ENCODE peak calls at places on chromosomes 5 and 9, in five cellular contexts. I is CD4-positive, alpha-beta T cell; T is SK-N-SH; R is right cardiac atrium; J is brain microvascular endothelial cell. F is an unnamed sample.

GRCh38 chr9:130824616-130825015 is 10.4 kb upstream of the ABL1 start:
- DNase-seq in I (no peak), T (no peak), R (no peak), J (no peak), F (no peak)

GRCh38 chr5:73378765-73379164 is 69.8 kb downstream of the FOXD1 start:
- DNase-seq in I (no peak), T (no peak), R (no peak), J (no peak), F (no peak)

GRCh38 chr9:69637801-69638200 is 34.4 kb downstream of the APBA1 start:
- DNase-seq in I (no peak), T (no peak), R (no peak), J (peak), F (no peak)

GRCh38 chr9:132498811-132499210 is 83.6 kb upstream of the BARHL1 start:
- DNase-seq in I (no peak), T (peak), R (no peak), J (no peak), F (no peak)

GRCh38 chr9:96015876-96016686 is 140.6 kb downstream of the ERCC6L2 start:
- DNase-seq in I (no peak), T (no peak), R (no peak), J (no peak), F (no peak)

GRCh38 chr5:90119531-90119940 is 290.0 kb downstream of the CETN3 start:
- DNase-seq in I (no peak), T (no peak), R (no peak), J (no peak), F (no peak)

GRCh38 chr5:66933066-66933465 is 263.5 kb downstream of the CD180 start:
- DNase-seq in I (no peak), T (no peak), R (no peak), J (peak), F (no peak)

GRCh38 chr9:19116391-19116790 is 10.9 kb downstream of the PLIN2 start:
- DNase-seq in I (no peak), T (no peak), R (peak), J (no peak), F (no peak)

GRCh38 chr5:76849767-76850291 is at the start of gene S100Z:
- DNase-seq in I (peak), T (no peak), R (no peak), J (no peak), F (no peak)

GRCh38 chr5:1103505-1104326 is 8.1 kb downstream of the SLC12A7 start:
- DNase-seq in I (no peak), T (no peak), R (peak), J (no peak), F (no peak)

GRCh38 chr9:113537227-113537810 is 73.8 kb downstream of the RGS3 start:
- DNase-seq in I (no peak), T (peak), R (no peak), J (no peak), F (no peak)

GRCh38 chr9:116760636-116761035 is 73.5 kb downstream of the TRIM32 start:
- DNase-seq in I (no peak), T (no peak), R (no peak), J (no peak), F (no peak)

GRCh38 chr9:131264231-131264630 is 12.1 kb downstream of the FAM78A start:
- DNase-seq in I (peak), T (peak), R (peak), J (no peak), F (no peak)

GRCh38 chr5:140576776-140577201 is 12.2 kb downstream of the SLC35A4 start:
- DNase-seq in I (no peak), T (no peak), R (no peak), J (peak), F (no peak)

GRCh38 chr5:111737716-111738115 is 19.3 kb downstream of the NREP start:
- DNase-seq in I (no peak), T (no peak), R (no peak), J (no peak), F (no peak)

GRCh38 chr5:131525805-131526204 is 109.2 kb downstream of the RAPGEF6 start:
- DNase-seq in I (no peak), T (no peak), R (no peak), J (no peak), F (no peak)

GRCh38 chr5:67010684-67011409 is 185.8 kb downstream of the CD180 start:
- DNase-seq in I (no peak), T (no peak), R (no peak), J (peak), F (no peak)

GRCh38 chr9:136709454-136710109 is 2.8 kb upstream of the DIPK1B start:
- DNase-seq in I (no peak), T (no peak), R (no peak), J (no peak), F (no peak)

GRCh38 chr5:66518753-66519152 is 77.4 kb upstream of the MAST4 start:
- DNase-seq in I (no peak), T (no peak), R (no peak), J (peak), F (no peak)

GRCh38 chr5:116911074-116911473 is 336.5 kb upstream of the SEMA6A start:
- DNase-seq in I (no peak), T (no peak), R (no peak), J (no peak), F (no peak)

GRCh38 chr9:137160716-137161557 is 8.9 kb downstream of the LRRC26 start:
- DNase-seq in I (no peak), T (no peak), R (no peak), J (no peak), F (no peak)

GRCh38 chr9:124032247-124032646 is 20.7 kb downstream of the LHX2 start:
- DNase-seq in I (no peak), T (peak), R (no peak), J (no peak), F (no peak)

GRCh38 chr9:38068616-38068865 is 486 bp downstream of the SHB start:
- DNase-seq in I (peak), T (peak), R (peak), J (no peak), F (no peak)

GRCh38 chr9:114694719-114695269 is 12.8 kb upstream of the TEX48 start:
- DNase-seq in I (no peak), T (no peak), R (no peak), J (no peak), F (no peak)

GRCh38 chr5:171313481-171314206 is 4.6 kb downstream of the TLX3 start:
- DNase-seq in I (no peak), T (no peak), R (no peak), J (no peak), F (no peak)

GRCh38 chr9:126699401-126699851 is 85.7 kb downstream of the LMX1B start:
- DNase-seq in I (no peak), T (peak), R (no peak), J (no peak), F (no peak)

GRCh38 chr5:33558489-33558888 is 117.7 kb downstream of the TARS1 start:
- DNase-seq in I (no peak), T (no peak), R (no peak), J (no peak), F (no peak)

GRCh38 chr5:147483197-147483790 is 26.6 kb downstream of the DPYSL3 start:
- DNase-seq in I (no peak), T (no peak), R (no peak), J (no peak), F (no peak)

GRCh38 chr5:88882321-88883038 is 504 bp downstream of the MEF2C start:
- DNase-seq in I (no peak), T (no peak), R (no peak), J (peak), F (no peak)

GRCh38 chr5:156883316-156883875 is 33.3 kb downstream of the PPP1R2B start:
- DNase-seq in I (no peak), T (no peak), R (no peak), J (no peak), F (no peak)

GRCh38 chr9:101399641-101399965 is 952 bp downstream of the ZNF189 start:
- DNase-seq in I (no peak), T (no peak), R (no peak), J (no peak), F (no peak)

DNA sequence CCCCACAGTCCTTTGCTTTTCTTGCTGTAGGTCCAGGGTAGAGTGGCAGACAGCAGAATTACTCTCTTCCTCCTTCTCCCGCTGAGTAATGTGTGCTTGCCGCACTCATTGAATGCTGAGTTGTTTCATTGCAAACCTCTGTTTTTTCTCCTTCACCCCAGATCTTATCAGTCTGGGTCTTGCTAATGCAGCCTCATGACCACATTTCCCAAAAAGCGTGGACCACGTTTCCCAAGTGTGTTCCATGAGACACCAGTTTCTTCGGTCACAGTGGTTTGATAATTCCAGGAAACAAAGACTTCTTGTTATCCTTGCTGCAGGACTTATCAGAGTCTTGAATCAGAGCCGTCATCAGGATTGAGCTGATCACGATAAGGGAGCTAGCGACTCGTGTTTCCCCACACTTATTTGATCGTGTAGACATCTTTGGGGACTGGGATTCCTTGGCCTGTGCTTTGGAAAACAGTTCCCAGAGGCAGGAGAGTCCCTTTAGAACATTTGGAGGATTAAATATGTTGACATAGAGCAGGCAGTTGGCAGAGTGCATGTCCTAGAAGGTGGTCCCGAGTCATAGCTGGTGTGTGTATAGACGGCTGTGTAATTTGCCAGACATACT is 4.4 kb downstream of the LRRC8A start:
- DNase-seq in I (no peak), T (no peak), R (no peak), J (no peak), F (no peak)
- H3K27ac ChIP-seq in I (no peak), T (peak), R (peak), J (no peak), F (peak)

DNA sequence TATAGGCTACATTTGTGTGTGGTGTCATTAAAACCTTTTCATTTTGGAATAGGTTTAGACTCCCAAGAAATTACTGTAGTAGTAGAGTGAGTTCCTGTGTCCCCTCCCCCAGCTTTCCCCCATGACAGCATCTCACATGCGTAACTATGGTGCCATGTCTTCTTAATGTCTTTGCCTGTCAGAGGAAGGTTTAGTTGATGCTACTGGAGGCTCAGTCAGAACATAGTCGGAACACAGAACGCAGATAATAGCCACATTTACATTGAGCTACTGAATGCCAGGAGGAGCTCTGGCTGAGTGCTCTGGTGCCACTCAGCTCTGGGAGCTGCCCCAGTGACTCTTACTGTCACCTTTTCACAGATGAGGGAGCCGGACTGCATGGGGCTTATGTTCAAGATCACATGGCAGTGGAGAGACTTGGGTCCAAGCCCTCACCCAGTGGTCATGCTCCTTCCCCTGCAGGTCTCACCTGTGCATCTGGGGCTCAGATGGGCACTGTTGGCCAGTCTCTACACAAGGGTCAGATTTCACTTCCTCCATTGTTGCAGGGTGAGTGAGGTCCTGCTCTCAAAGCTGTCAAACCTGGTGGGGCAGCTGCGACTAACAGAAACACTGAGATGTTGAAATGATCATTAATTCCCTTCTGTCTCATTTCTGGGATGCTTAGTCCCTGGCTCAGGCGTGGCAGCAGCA is 223.7 kb downstream of the AOPEP start:
- DNase-seq in I (no peak), T (no peak), R (no peak), J (no peak), F (no peak)
- H3K27ac ChIP-seq in I (no peak), T (no peak), R (peak), J (no peak), F (peak)

DNA sequence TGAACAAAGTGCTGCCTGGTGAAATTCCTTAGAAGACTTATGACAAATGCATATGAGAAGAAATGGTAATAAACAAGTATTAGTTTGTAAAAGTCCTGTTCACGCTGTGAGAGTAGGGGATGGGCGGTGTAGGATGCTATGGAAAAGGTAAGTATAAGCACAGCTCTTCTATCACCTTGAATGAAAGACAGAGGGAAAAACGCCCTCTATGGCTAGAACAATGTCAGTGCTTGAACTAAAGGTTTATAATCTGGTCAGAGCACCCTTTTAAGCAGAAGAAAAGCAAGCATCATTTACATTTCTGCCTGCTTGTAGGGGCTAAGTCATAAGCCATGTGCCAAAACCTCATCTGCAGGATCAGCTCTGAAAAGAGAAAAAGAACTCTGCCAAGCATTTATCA is 115.2 kb downstream of the LHFPL2 start:
- DNase-seq in I (no peak), T (no peak), R (no peak), J (no peak), F (no peak)
- H3K27ac ChIP-seq in I (no peak), T (peak), R (no peak), J (peak), F (no peak)

GRCh38 chr9:134403292-134403681 is 77.0 kb downstream of the RXRA start:
- DNase-seq in I (no peak), T (no peak), R (no peak), J (no peak), F (no peak)
- H3K27ac ChIP-seq in I (no peak), T (no peak), R (peak), J (no peak), F (peak)

GRCh38 chr9:35666547-35666946 is 1.6 kb upstream of the ARHGEF39 start:
- DNase-seq in I (no peak), T (no peak), R (no peak), J (no peak), F (no peak)
- H3K27ac ChIP-seq in I (no peak), T (no peak), R (no peak), J (no peak), F (no peak)

GRCh38 chr5:10365800-10366199 is 12.3 kb downstream of the MARCHF6 start:
- DNase-seq in I (no peak), T (no peak), R (no peak), J (no peak), F (no peak)
- H3K27ac ChIP-seq in I (no peak), T (no peak), R (peak), J (no peak), F (no peak)